ENCODE peak calls at places on chromosomes 2 and 18, in four cellular contexts. R, D, I and M are unnamed samples.

GRCh38 chr2:102041351-102041750 is 49.6 kb downstream of the IL1R2 start:
- DNase-seq in R (no peak), D (peak), I (no peak), M (no peak)

GRCh38 chr2:17915099-17915498 is 36.6 kb downstream of the KCNS3 start:
- DNase-seq in R (no peak), D (no peak), I (no peak), M (no peak)

GRCh38 chr18:54089749-54090459 is 134.6 kb downstream of the MBD2 start:
- DNase-seq in D (no peak), R (no peak), I (no peak), M (no peak)

GRCh38 chr2:65397122-65397521 is 35.3 kb downstream of the SPRED2 start:
- DNase-seq in R (no peak), D (no peak), I (no peak), M (no peak)

GRCh38 chr18:3199942-3200645 is 19.7 kb downstream of the MYOM1 start:
- DNase-seq in R (no peak), D (no peak), I (no peak), M (no peak)

GRCh38 chr18:45370190-45371010 is 244.9 kb upstream of the SLC14A2 start:
- DNase-seq in I (no peak), D (peak), R (no peak), M (no peak)

GRCh38 chr2:100882645-100883613 is 63.0 kb downstream of the NPAS2 start:
- DNase-seq in R (no peak), D (peak), I (no peak), M (no peak)

GRCh38 chr2:125373293-125373692 is 1282.7 kb upstream of the GYPC start:
- DNase-seq in I (no peak), D (no peak), R (no peak), M (no peak)

GRCh38 chr2:182594286-182594685 is 121.8 kb upstream of the DNAJC10 start:
- DNase-seq in R (no peak), I (no peak), D (peak), M (no peak)

DNA sequence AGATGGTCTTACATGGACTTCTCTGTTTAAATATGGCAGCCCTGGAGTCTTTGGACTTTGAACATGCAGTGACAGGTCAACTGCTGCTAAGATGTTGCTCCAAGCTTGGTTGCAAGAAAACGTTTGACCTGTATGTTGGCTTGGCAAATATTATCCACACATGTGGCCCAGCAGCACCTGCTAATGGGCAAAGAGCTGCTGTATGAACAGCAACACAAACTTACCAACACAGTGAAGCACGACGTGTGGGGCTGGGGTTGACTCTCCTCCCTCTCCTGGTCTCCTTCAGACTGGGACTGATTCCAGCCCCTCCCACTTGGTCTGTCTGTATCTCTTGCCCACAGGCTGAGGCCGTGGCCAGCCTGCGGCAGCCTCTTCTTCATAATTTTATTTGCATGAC is 3.8 kb downstream of the KCNE4 start:
- DNase-seq in R (peak), I (no peak), D (no peak), M (no peak)
- H3K4me3 ChIP-seq in R (no peak), I (peak), D (no peak), M (no peak)

DNA sequence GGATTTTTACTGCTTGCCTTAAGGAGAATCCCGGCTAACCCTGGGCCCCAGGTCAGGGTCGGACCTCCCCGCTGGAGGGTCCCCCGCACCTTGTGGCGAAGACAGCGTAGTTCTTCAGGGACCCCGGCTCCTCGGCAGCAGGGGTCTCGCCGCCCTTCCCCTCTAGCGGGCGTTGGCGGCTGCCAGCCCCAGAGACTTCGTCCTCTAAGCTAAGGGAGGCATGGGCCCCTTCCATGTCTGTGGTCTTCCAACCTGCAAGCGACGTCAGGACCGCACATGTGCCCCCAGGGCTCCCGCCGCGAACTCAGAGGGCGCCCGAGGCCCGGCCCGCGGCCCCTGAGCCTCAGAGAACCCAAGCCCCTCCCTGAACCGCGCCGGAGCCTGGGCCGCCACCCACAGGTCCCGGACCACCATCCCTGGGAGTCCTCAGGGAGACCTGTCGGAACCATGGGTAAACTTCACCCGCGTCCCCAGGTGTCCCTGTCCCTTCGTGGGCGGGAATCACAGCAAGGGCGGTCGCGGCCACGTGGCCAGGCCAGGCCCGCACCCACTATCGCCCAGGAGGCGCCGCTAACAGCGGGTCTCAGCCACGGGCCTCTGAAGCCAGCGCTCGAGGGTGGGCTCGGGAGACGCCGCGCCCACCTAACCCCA is 562 bp downstream of the ANKMY1 start:
- DNase-seq in D (no peak), R (no peak), I (no peak), M (no peak)
- H3K4me3 ChIP-seq in D (peak), R (peak), I (peak), M (peak)

DNA sequence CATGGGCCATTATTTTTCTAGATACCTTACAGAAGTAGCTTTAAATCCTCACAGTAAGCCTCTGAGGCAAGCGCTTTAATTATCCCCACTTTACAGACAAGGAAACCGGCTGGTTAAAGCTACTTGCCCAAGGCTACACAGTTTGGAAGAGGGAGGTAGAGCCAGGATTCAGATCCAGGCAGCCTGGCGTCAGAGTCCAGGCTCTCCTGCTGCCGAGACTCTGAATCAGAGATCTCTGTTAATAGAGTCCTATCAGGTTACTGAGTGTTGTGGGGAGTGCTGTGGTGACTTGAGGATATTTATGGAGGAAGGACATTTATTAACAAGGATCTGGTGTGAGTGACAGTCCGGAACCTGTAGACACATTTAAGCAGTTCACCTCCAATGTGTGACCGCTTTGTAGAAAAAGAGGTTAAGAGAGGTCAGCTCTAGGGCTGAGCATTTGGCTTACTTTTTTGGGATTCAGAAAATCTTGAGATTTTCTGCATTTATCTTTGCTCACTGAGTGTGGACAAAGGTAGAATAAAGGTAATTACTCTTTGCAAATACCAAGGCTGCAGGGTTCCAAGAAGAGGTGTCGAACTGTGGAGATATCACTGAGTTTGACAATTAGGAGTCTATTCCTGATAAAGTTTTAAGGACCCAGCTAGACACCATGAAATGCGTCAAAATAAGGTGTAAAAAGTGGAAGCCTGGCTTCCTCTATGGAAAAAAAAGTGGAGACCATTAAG is 1.6 kb upstream of the CEP192 start:
- DNase-seq in D (no peak), I (no peak), R (no peak), M (no peak)
- H3K4me3 ChIP-seq in D (no peak), I (no peak), R (no peak), M (no peak)

DNA sequence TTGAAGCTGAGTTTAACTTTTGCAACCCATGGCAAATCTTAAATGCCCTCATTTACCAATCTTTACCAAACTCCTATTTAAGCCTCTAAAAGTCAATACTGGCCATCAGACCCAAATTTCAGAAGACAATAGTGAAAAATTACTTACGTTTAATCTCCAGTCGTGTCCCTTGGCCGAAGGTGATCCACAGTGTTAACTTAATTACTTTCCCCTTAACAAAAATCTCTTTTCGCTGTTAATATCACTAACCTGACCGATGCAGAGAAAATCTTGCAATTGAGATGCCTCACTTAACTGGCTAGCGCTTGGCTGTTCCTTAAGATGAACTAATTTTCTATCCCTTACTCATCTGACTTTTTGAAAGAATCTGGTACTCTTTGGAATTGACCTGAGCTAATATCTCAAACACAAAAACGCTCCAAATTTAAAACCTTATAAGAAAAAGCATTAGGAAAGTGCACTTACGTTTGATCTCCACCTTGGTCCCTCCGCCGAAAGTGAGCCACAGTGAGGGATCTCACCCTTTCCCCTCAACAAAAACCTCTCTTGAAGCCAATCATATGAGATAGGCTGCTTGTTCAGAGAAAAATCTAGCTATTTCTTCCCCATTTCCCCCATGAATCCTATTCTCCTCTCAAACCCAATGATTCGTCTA is 169.1 kb downstream of the RPIA start:
- DNase-seq in R (no peak), I (no peak), D (no peak), M (no peak)
- H3K4me3 ChIP-seq in R (no peak), I (no peak), D (no peak), M (no peak)

DNA sequence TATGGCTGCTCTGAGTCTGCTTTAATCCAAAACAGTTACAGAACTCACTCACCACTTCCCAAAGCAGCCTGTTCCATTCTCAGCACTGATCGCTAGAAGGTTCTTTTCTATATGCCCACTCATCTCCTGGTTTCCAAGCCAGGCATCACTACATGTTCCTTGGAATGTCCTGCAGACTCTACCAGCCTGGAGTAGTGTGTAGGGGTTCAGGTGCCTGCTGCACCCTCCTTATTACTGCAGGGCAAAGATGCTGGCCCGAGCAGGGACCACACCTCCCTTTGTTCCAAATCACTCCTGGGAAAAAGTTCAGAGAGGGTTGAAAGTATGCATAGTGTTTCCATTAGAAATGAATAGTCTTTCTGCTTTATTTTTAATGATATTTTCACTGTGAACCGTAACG is 196.6 kb downstream of the SH3RF3 start:
- DNase-seq in I (no peak), D (no peak), R (no peak), M (no peak)
- H3K4me3 ChIP-seq in I (no peak), D (no peak), R (no peak), M (no peak)

DNA sequence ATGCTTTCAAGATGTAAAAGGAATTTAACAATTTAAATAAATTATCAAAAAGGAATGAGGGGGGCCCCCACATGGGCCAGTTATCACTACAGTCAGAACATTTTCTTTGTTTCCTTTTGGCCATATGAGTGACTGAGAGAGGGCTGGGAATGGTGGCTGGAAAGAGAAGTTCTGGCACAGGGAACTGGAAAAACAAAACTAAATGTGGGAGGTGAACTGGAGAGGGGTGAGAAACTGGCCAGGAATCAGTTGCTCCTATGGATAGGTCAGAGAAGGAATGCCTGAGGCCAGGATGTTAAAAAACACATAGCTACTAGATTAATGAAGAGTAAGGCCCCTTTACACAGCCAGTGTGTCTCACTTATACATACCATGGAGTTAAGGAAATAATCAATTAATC is 121.0 kb downstream of the RBMS1 start:
- DNase-seq in R (no peak), D (peak), I (no peak), M (no peak)
- H3K4me3 ChIP-seq in R (no peak), D (no peak), I (no peak), M (no peak)

DNA sequence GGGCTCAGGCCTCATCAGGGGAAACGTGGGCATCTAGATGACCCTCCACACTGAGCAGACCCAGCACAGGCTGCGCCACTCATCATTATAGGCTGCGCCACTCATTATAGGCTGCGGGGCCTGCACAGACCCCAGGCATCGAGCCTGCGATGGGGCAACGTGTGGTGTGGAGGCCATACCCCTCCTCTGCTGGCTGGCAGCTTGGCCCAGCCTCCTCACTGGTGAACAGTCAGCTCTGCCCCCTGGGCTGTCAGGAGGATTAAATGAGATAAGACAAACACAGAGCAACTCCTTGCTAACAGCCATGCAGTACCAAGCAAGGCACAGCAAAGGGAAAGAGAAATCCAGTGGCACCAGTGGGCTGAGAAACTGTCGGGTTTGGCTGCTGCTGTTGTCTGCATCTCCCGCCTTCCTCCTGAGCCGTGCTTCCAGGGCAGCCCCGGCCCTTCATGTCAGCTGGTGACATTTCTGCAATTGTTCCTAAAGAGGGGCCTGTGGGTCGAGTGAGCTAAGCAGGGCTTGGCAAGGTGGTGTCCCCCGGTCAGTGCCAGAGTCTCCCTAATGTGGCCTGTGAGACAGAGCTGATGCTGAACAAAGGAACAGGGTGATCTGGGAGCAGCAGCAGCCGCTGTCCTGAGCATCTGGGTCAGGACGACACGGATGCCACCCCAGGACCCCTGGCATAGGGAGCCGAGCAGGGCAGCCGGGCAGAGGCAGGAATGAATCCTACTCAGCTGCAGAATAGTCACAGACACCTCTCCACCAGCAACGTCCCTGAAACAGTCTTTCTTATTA is 48.7 kb downstream of the RRM2 start:
- DNase-seq in D (no peak), I (no peak), R (no peak), M (no peak)
- H3K4me3 ChIP-seq in D (no peak), I (no peak), R (no peak), M (no peak)

DNA sequence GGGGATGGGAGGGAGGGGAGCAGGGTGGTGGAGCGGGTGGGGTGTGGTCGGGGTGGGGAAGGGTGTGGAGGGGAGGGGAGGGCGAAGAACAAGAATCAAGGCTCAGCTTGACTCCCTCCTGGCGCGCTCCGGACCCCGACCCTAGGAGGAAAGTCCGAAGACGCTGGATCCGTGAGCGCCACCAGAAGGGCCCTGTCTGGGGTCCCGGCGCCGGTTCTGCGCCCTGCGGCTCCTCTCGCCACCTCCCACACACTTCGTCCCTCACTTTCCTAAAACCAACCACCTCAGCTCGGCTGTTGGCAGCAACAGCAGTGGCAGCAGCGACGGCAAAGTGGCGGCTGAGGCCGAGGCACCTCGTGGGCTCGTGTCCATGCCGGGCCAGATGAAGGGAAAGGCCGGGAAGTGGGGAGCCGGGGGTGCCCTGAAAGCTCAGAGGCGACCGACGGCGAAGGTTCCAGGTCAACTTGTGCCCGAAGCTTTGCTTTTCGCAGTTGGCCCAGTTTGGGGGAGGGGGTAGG is 2.1 kb downstream of the KLHL14 start:
- DNase-seq in I (no peak), D (no peak), R (no peak), M (no peak)
- H3K4me3 ChIP-seq in I (peak), D (no peak), R (no peak), M (peak)

DNA sequence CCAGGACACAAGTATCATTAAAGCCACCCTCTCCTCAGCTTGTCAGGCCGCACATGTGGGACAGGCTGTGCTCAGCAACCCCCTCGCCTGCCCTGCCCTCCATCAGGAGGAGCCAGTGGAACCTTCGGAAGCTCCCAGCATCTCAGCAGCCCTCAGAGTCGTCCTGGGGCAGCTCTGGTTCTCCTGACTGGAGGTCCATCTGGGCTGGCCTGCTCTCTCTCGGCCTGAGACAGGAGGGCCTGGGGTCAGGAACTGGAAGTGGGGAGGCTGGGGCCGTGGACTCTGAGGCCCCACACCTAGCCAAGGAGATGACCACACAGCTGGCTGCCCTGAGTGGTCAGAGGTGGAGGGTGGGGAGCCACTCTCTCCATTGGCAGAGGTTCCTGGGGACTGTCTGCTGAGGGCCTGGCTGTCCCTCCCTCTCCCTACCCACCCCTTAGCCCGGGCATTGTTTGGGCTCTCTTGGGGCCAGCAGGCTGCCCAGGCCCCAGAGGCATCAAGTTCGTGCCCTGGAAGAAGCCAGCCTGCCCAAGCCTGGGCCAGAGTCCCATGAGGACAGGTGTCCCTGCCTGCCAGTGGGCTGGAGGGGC is 23.1 kb downstream of the ODC1 start:
- DNase-seq in I (no peak), R (no peak), D (no peak), M (no peak)
- H3K4me3 ChIP-seq in I (no peak), R (no peak), D (no peak), M (no peak)